ENCODE peak calls at places on chromosomes 6 and 20, in eight cellular contexts. Z is GM23338, X is Calu3, H is nephron progenitor cell, K is fibroblast of the aortic adventitia, A is AG04450, N is GM13977, B is mucosa of descending colon. S is an unnamed sample.

GRCh38 chr6:143872211-143872610 is 7.9 kb downstream of the ZC2HC1B start:
- DNase-seq in Z (no peak), K (peak; percentile 12), X (no peak), B (no peak), H (no peak), N (peak; percentile 28), A (no peak), S (no peak)

GRCh38 chr6:56399250-56399671 is 151.9 kb upstream of the COL21A1 start:
- DNase-seq in Z (no peak), K (peak; percentile 39), A (no peak), N (no peak), H (no peak), X (no peak), B (no peak), S (no peak)

GRCh38 chr6:19851273-19852089 is 14.3 kb downstream of the ID4 start:
- DNase-seq in Z (peak; percentile 87), H (peak; percentile 40), X (peak; percentile 72), A (peak; percentile 42), B (no peak), N (peak; percentile 63), K (peak; percentile 89), S (peak; percentile 46)

GRCh38 chr6:16179970-16180431 is 51.1 kb downstream of the MYLIP start:
- DNase-seq in N (no peak), H (no peak), Z (no peak), K (no peak), B (no peak), X (no peak), A (no peak), S (no peak)

GRCh38 chr6:155201461-155202226 is 62.2 kb upstream of the CLDN20 start:
- DNase-seq in Z (no peak), H (no peak), X (no peak), B (no peak), A (peak; percentile 49), N (peak; percentile 34), K (peak; percentile 83), S (no peak)

GRCh38 chr6:13916230-13916944 is 8.4 kb upstream of the RNF182 start:
- DNase-seq in A (no peak), X (no peak), N (no peak), K (no peak), B (no peak), H (no peak), Z (no peak), S (no peak)

GRCh38 chr6:52317841-52318581 is 33.5 kb upstream of the MCM3 start:
- DNase-seq in Z (no peak), K (peak; percentile 68), X (no peak), B (no peak), H (no peak), N (peak; percentile 76), A (peak; percentile 11), S (no peak)

GRCh38 chr20:19602660-19603389 is 155.2 kb upstream of the RIN2 start:
- DNase-seq in N (no peak), H (no peak), B (no peak), A (no peak), K (no peak), Z (no peak), X (no peak), S (no peak)

GRCh38 chr6:158869010-158869603 is 49.9 kb upstream of the EZR start:
- DNase-seq in N (no peak), B (no peak), Z (peak; percentile 86), A (no peak), X (no peak), H (peak; percentile 12), K (no peak), S (no peak)

GRCh38 chr6:148021715-148022114 is 320.9 kb upstream of the SASH1 start:
- DNase-seq in K (no peak), X (no peak), B (peak; percentile 36), A (no peak), N (no peak), H (no peak), Z (peak; percentile 41), S (peak; percentile 62)

GRCh38 chr6:150741633-150742200 is 123.8 kb upstream of the MTHFD1L start:
- DNase-seq in Z (peak; percentile 68), K (no peak), H (no peak), A (no peak), N (peak; percentile 41), X (no peak), B (no peak), S (peak; percentile 41)

GRCh38 chr6:42128460-42129359 is 13.7 kb downstream of the C6orf132 start:
- DNase-seq in H (no peak), Z (no peak), X (no peak), A (no peak), B (no peak), N (no peak), K (no peak), S (no peak)

GRCh38 chr6:139439278-139439813 is 64.9 kb upstream of the CITED2 start:
- DNase-seq in K (peak; percentile 42), Z (no peak), N (no peak), A (no peak), H (no peak), B (no peak), X (no peak), S (no peak)

GRCh38 chr20:13613917-13614316 is 24.8 kb downstream of the TASP1 start:
- DNase-seq in A (no peak), X (no peak), N (no peak), H (no peak), B (no peak), K (peak; percentile 59), Z (no peak), S (no peak)

GRCh38 chr20:38471245-38471644 is 1.4 kb upstream of the RALGAPB start:
- DNase-seq in Z (no peak), X (no peak), K (no peak), N (no peak), A (no peak), H (no peak), B (no peak), S (no peak)

GRCh38 chr6:149403534-149403933 is 3.5 kb downstream of the SUMO4 start:
- DNase-seq in A (no peak), X (no peak), N (no peak), K (no peak), Z (no peak), H (no peak), B (no peak), S (no peak)

GRCh38 chr6:5684320-5684719 is 322.4 kb downstream of the NRN1 start:
- DNase-seq in N (no peak), X (no peak), H (no peak), A (no peak), Z (no peak), B (no peak), K (peak; percentile 43), S (no peak)

GRCh38 chr20:33072362-33072761 is 7.1 kb upstream of the BPIFB4 start:
- DNase-seq in A (no peak), X (no peak), B (no peak), K (no peak), N (no peak), Z (no peak), H (no peak), S (no peak)

GRCh38 chr20:24309596-24309995 is 159.8 kb upstream of the SYNDIG1 start:
- DNase-seq in A (no peak), X (no peak), K (peak; percentile 52), N (no peak), B (no peak), Z (no peak), H (no peak), S (no peak)

DNA sequence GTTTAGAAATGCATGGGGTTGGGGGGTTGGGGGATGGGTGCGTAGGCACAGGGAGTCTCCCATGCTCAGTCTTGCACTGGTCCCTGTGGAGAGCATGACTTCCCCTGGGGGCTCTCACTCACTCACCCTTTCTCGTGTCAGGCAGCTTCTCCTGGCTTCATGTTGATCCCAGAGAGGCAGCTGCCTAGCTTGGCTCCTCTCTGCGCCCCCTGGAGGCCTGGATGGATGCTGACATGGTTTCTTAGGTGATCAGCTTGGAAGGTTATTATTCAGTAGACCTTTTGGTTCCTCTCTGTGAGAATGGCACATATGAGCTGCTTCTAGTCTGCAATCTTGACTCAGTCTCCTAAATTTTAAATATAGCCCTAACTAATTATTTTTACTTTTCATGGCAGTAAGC is 109.3 kb upstream of the FAM83B start:
- DNase-seq in A (no peak), H (peak; percentile 23), B (no peak), Z (peak; percentile 75), N (peak; percentile 9), X (no peak), K (no peak), S (no peak)
- TF ChIP-seq CTCF in A (peak; percentile 20), H (no peak), B (no peak), Z (peak; percentile 65), N (peak; percentile 47), X (peak; percentile 21), K (peak; percentile 27), S (no peak)

DNA sequence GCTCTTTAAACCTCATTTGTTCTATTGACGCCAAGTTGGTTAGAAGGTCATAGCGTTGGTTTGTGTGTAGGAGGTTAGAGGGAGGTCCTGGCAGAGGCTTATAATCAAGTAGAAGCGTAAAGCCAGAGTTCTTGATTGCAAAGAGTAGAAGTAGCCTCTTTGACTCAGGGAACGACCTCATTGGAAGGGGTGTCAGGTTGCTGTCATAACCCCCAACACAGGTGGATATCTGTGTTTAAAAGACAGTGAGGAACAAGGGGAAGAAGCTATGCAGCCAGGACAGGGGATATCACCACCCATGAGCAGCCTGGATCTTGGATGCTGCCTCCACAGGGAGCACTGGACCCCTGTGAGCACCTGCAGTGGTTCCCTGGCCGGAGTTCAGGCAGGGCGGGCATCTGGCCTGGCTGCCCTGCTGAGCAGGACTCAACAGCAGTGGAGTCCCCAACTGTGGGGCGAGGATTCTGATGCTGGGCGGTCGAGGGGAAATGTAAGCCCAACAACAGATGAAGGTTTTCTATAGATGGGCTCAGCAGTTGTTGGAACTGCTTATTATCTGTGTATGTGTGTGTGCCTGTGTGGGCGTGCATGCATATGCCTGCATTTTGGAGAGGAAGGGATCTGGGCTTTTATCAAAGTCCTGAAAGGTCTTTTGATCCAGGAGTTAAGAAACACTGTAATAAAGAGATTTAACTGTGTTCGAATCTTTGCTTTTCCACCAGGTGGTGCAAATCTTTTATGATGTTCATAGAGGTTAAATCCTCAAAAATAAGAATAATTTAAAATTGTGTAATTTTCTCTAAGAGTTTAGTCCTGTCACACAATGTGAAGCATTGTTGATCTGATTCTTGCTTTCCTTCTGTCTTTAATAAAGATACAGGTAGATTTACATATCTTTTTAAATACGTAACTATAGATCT is 27.7 kb downstream of the HIVEP1 start:
- DNase-seq in N (no peak), A (no peak), B (no peak), H (no peak), X (no peak), K (no peak), Z (peak; percentile 34), S (no peak)
- TF ChIP-seq CTCF in N (no peak), A (no peak), B (no peak), H (no peak), X (no peak), K (no peak), Z (no peak), S (no peak)

GRCh38 chr6:165861226-165861625 is 198.2 kb upstream of the PDE10A start:
- DNase-seq in Z (peak; percentile 67), A (no peak), N (no peak), B (no peak), H (no peak), X (no peak), K (no peak), S (no peak)
- TF ChIP-seq CTCF in Z (peak; percentile 64), A (no peak), N (no peak), B (no peak), H (no peak), X (no peak), K (no peak), S (no peak)

DNA sequence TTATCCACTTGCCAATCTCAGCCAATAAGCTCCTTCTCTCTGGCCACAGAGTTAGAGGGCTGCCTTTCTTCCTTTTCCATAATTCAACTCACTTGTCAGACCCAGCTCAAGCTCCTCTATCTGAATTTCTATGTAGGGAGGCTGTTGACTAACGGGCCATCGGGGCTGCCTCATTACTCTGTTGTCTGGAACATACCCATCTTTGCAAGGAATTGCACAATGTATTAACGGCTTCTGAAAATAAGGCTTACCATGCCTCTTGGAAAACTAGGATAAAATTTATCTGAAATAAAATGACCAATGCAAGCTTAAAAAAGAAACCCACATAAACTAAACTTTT is 28.5 kb upstream of the KIF6 start:
- DNase-seq in X (no peak), N (no peak), H (no peak), A (no peak), B (no peak), K (peak; percentile 25), Z (no peak), S (no peak)
- TF ChIP-seq CTCF in X (no peak), N (no peak), H (no peak), A (no peak), B (no peak), K (no peak), Z (no peak), S (no peak)

S was measured in endothelial cell.